ENCODE peak calls at places on chromosome 11, in five cellular contexts. One of them, this sample, is unnamed.
A peak's percentile ranks its signal among the peaks of the same experiment; 100 is the strongest.

GRCh38 chr11:63553759-63554158 is 9.4 kb downstream of the PLAAT2 start:
- DNase-seq in psoas muscle: no peak
- DNase-seq in mammary epithelial cell: no peak
- DNase-seq in tibial nerve: no peak
- DNase-seq in H1: no peak
- DNase-seq in this sample: peak; percentile 35

GRCh38 chr11:45252134-45252856 is 33.8 kb downstream of the SYT13 start:
- DNase-seq in psoas muscle: peak; percentile 45
- DNase-seq in mammary epithelial cell: no peak
- DNase-seq in tibial nerve: no peak
- DNase-seq in H1: peak; percentile 96
- DNase-seq in this sample: peak; percentile 52

GRCh38 chr11:40179541-40179940 is 1279.9 kb downstream of the LRRC4C start:
- DNase-seq in H1: no peak
- DNase-seq in psoas muscle: no peak
- DNase-seq in tibial nerve: no peak
- DNase-seq in mammary epithelial cell: no peak
- DNase-seq in this sample: no peak

GRCh38 chr11:72114570-72114969 is 2.1 kb upstream of the ANAPC15 start:
- DNase-seq in H1: no peak
- DNase-seq in psoas muscle: no peak
- DNase-seq in mammary epithelial cell: peak; percentile 66
- DNase-seq in tibial nerve: no peak
- DNase-seq in this sample: no peak

GRCh38 chr11:70087446-70088167 is 9.5 kb downstream of the ANO1 start:
- DNase-seq in H1: peak; percentile 75
- DNase-seq in mammary epithelial cell: no peak
- DNase-seq in psoas muscle: no peak
- DNase-seq in tibial nerve: no peak
- DNase-seq in this sample: no peak

GRCh38 chr11:59918494-59918893 is 19.7 kb upstream of the OOSP1 start:
- DNase-seq in mammary epithelial cell: peak; percentile 74
- DNase-seq in psoas muscle: no peak
- DNase-seq in H1: no peak
- DNase-seq in tibial nerve: no peak
- DNase-seq in this sample: no peak

GRCh38 chr11:4433852-4434251 is 15.2 kb upstream of the OR52K2 start:
- DNase-seq in mammary epithelial cell: no peak
- DNase-seq in H1: no peak
- DNase-seq in tibial nerve: no peak
- DNase-seq in psoas muscle: no peak
- DNase-seq in this sample: no peak

GRCh38 chr11:120124355-120124754 is 13.6 kb downstream of the TRIM29 start:
- DNase-seq in psoas muscle: no peak
- DNase-seq in mammary epithelial cell: no peak
- DNase-seq in tibial nerve: no peak
- DNase-seq in H1: no peak
- DNase-seq in this sample: no peak

GRCh38 chr11:130882138-130882551 is 34.1 kb downstream of the SNX19 start:
- DNase-seq in psoas muscle: no peak
- DNase-seq in H1: no peak
- DNase-seq in tibial nerve: no peak
- DNase-seq in mammary epithelial cell: no peak
- DNase-seq in this sample: no peak

DNA sequence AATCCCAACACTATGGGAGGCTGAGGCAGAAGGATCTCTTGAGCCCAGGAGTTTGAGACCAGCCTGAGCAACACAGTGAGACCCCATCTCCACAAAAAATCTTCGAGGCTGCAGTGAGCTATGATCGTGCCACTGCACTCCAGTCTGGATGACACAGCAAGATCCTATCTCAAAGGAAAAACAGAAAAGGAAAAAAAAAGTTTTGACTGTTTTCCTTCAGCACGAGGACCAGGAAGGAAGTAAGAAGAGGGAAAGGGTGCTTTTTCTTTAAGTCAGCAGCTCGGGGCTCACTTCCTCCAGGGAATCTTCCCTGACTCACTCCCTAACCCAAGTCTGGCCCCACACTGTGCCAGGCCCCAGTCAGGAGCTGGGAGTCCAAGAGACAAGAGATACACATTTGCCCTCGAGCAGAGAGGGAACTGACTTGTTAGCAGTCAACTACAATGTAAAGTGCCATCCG is 14.2 kb downstream of the ARRB1 start:
- DNase-seq in tibial nerve: no peak
- DNase-seq in mammary epithelial cell: peak; percentile 48
- DNase-seq in H1: no peak
- DNase-seq in psoas muscle: peak; percentile 48
- DNase-seq in this sample: no peak
- H3K4me1 ChIP-seq in tibial nerve: peaks cover 58% of the 10 kb centered on the region
- H3K4me1 ChIP-seq in mammary epithelial cell: peaks cover 27% of the 10 kb centered on the region
- H3K4me1 ChIP-seq in H1: peaks cover 6% of the 10 kb centered on the region
- H3K4me1 ChIP-seq in psoas muscle: peaks cover 15% of the 10 kb centered on the region
- H3K4me1 ChIP-seq in this sample: no peaks in the 10 kb centered on the region

DNA sequence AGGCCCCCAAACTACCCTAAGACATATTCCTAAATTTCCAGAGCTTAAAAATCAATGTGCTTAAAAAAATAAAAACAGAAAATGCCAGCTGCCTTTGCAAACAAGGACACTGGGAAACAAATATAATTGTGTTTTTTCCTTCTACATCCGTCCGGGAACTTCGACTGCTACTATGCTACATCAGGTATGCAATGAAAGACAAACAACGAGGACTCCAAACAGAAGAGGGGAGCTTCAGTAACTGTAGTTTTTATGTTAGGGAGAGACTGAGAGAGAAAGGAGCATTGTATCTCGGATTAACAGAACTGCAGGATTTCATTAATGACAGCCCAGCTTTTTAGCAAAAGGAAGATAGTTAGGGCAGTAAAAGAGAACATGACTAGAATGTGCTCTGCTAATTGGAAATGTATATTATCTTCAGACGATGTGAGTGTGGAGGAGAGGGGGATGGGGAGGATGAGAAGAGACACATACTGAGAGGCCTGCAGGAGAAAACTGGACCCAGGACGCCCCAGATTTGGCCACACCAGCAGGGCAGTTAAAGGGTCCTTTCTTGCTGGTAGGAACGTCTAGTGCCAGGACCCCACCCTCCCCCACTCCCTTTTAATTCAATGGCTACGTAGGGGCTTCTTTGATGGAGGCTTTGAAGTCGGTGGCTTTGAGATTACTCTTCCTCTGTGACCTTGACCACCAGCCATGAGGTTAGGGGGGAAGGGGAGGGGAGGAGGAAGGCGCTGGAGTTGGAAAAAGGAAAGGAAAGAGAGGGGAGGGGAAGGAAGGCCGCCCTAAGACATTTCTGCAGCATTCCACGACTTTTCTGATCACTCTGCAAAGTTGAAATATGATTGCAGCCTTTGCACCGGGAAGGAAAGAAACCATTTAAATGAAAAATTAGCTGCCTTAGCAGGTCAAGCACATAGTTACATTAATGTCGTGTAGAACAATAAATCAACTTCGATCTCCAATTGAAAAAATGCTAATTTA is 187.1 kb downstream of the BLID start:
- DNase-seq in H1: peak; percentile 48
- DNase-seq in tibial nerve: no peak
- DNase-seq in psoas muscle: no peak
- DNase-seq in mammary epithelial cell: no peak
- DNase-seq in this sample: no peak
- H3K4me3 ChIP-seq in H1: peak overlapping the region; percentile 24
- H3K4me3 ChIP-seq in tibial nerve: peak overlapping the region; percentile 31
- H3K4me3 ChIP-seq in psoas muscle: peak overlapping the region; percentile 56
- H3K4me3 ChIP-seq in mammary epithelial cell: no peak overlapping the region
- H3K4me3 ChIP-seq in this sample: no peak overlapping the region

GRCh38 chr11:76630600-76630999 is 39.9 kb downstream of the LRRC32 start:
- DNase-seq in mammary epithelial cell: no peak
- DNase-seq in tibial nerve: no peak
- DNase-seq in H1: no peak
- DNase-seq in psoas muscle: no peak
- DNase-seq in this sample: no peak

GRCh38 chr11:76629853-76630599 is 40.5 kb downstream of the LRRC32 start:
- DNase-seq in mammary epithelial cell: no peak
- DNase-seq in psoas muscle: peak; percentile 63
- DNase-seq in tibial nerve: peak; percentile 68
- DNase-seq in H1: no peak
- DNase-seq in this sample: no peak

GRCh38 chr11:76632492-76632891 is 38.1 kb downstream of the LRRC32 start:
- DNase-seq in psoas muscle: no peak
- DNase-seq in tibial nerve: no peak
- DNase-seq in mammary epithelial cell: no peak
- DNase-seq in H1: no peak
- DNase-seq in this sample: no peak

GRCh38 chr11:76629133-76629852 is 41.3 kb downstream of the LRRC32 start:
- DNase-seq in mammary epithelial cell: no peak
- DNase-seq in tibial nerve: peak; percentile 74
- DNase-seq in H1: no peak
- DNase-seq in psoas muscle: peak; percentile 34
- DNase-seq in this sample: no peak

DNA sequence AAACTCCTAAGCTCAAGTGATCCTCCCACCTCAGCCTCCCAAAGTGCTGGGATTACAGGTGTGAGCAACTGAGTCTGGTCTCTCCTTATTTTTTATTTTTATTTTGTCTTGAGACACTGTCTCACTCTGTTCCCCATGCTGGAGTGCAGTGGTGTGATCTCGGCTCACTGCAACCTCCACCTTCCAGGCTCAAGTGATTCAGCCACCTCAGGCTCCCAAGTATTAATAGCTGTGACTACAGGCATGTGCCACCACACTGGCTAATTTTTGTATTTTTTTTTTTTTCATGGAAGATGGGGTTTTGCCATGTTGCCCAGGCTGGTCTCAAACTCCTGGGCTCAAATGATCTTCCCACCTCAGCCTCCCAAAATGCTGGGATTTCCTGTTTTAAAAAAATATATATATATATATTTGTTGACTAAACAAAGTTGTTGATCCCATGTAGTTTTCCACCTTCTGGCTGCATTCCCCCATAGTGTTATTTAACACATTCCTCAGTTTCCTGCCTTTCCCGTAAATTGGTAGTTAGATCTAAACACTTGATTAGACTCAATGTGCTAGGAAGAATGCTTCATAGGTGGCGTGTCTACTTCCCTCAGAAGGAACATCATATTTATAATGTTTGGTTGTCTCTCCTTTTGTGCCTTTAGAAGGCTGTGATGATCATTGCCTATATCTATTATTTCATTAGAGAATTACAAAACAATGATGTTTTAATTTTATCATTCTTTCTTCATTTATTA is 38.8 kb downstream of the LRRC32 start:
- DNase-seq in tibial nerve: no peak
- DNase-seq in mammary epithelial cell: no peak
- DNase-seq in psoas muscle: no peak
- DNase-seq in H1: no peak
- DNase-seq in this sample: no peak
- H3K4me1 ChIP-seq in tibial nerve: peaks cover 10% of the 10 kb centered on the region
- H3K4me1 ChIP-seq in mammary epithelial cell: no peaks in the 10 kb centered on the region
- H3K4me1 ChIP-seq in psoas muscle: no peaks in the 10 kb centered on the region
- H3K4me1 ChIP-seq in H1: no peaks in the 10 kb centered on the region
- H3K4me1 ChIP-seq in this sample: peaks cover 6% of the 10 kb centered on the region

GRCh38 chr11:35980646-35981402 is 37.0 kb downstream of the LDLRAD3 start:
- DNase-seq in H1: no peak
- DNase-seq in mammary epithelial cell: no peak
- DNase-seq in tibial nerve: no peak
- DNase-seq in psoas muscle: no peak
- DNase-seq in this sample: no peak
- H3K4me3 ChIP-seq in H1: no peak overlapping the region
- H3K4me3 ChIP-seq in mammary epithelial cell: no peak overlapping the region
- H3K4me3 ChIP-seq in tibial nerve: no peak overlapping the region
- H3K4me3 ChIP-seq in psoas muscle: no peak overlapping the region
- H3K4me3 ChIP-seq in this sample: no peak overlapping the region

DNA sequence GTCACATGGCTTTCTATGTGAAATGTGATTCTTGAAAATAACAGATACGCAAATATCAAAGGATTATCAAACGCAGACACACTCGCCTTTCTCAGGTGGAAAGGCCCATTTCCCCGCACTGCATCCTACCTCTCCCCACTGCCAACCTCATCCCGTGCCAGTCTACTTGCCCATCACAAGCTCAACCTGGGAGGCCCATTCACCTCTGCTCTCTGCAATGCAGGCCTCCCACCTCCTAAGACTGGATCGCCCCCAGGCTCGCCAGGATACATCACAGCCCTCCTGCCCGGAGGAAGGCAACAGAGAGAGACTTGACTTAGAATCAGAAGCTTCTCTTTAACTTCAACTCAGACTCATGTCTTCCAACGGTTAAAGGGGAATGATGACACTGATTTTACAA is 33.3 kb downstream of the NFRKB start:
- DNase-seq in tibial nerve: no peak
- DNase-seq in mammary epithelial cell: no peak
- DNase-seq in psoas muscle: no peak
- DNase-seq in H1: no peak
- DNase-seq in this sample: no peak
- H3K4me1 ChIP-seq in tibial nerve: peaks cover 6% of the 10 kb centered on the region
- H3K4me1 ChIP-seq in mammary epithelial cell: peaks cover 17% of the 10 kb centered on the region
- H3K4me1 ChIP-seq in psoas muscle: no peaks in the 10 kb centered on the region
- H3K4me1 ChIP-seq in H1: peaks cover 5% of the 10 kb centered on the region
- H3K4me1 ChIP-seq in this sample: peaks cover 28% of the 10 kb centered on the region

GRCh38 chr11:14905104-14906033 is 13.3 kb upstream of the CYP2R1 start:
- DNase-seq in mammary epithelial cell: no peak
- DNase-seq in H1: peak; percentile 79
- DNase-seq in psoas muscle: peak; percentile 25
- DNase-seq in tibial nerve: peak; percentile 30
- DNase-seq in this sample: no peak
- H3K4me3 ChIP-seq in mammary epithelial cell: peak overlapping the region; percentile 22
- H3K4me3 ChIP-seq in H1: peak overlapping the region; percentile 94
- H3K4me3 ChIP-seq in psoas muscle: peak overlapping the region; percentile 61
- H3K4me3 ChIP-seq in tibial nerve: peak overlapping the region; percentile 55
- H3K4me3 ChIP-seq in this sample: no peak overlapping the region

GRCh38 chr11:12411395-12411794 is 34.0 kb downstream of the PARVA start:
- DNase-seq in H1: no peak
- DNase-seq in mammary epithelial cell: no peak
- DNase-seq in tibial nerve: no peak
- DNase-seq in psoas muscle: no peak
- DNase-seq in this sample: no peak
- H3K4me1 ChIP-seq in H1: peaks cover 7% of the 10 kb centered on the region
- H3K4me1 ChIP-seq in mammary epithelial cell: peaks cover 45% of the 10 kb centered on the region
- H3K4me1 ChIP-seq in tibial nerve: peaks cover 71% of the 10 kb centered on the region
- H3K4me1 ChIP-seq in psoas muscle: peaks cover 26% of the 10 kb centered on the region
- H3K4me1 ChIP-seq in this sample: peaks cover 43% of the 10 kb centered on the region

GRCh38 chr11:84833488-84834086 is 793.6 kb downstream of the DLG2 start:
- DNase-seq in mammary epithelial cell: no peak
- DNase-seq in H1: no peak
- DNase-seq in psoas muscle: no peak
- DNase-seq in tibial nerve: no peak
- DNase-seq in this sample: no peak
- H3K4me3 ChIP-seq in mammary epithelial cell: no peak overlapping the region
- H3K4me3 ChIP-seq in H1: no peak overlapping the region
- H3K4me3 ChIP-seq in psoas muscle: no peak overlapping the region
- H3K4me3 ChIP-seq in tibial nerve: no peak overlapping the region
- H3K4me3 ChIP-seq in this sample: no peak overlapping the region

DNA sequence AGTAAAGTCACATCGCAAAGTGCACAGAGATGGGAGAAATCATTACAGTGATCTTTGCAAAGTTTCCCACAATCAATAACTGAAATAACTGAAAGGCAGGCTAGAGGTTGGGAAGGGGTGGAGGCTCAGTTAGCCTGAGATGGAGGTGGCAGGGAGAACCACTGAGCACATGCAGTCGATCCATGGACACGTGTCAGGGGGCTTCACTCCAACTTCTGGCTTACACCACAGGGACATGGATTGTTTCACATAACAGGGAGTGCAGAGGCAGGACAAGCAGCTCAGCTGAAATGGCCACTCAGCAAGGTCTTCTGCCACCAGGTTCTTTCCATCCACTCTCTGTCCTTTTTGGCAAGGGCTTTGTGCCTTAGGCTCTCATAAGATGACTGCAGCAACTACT is 35.1 kb upstream of the MICAL2 start:
- DNase-seq in psoas muscle: no peak
- DNase-seq in mammary epithelial cell: no peak
- DNase-seq in H1: no peak
- DNase-seq in tibial nerve: no peak
- DNase-seq in this sample: no peak
- H3K4me1 ChIP-seq in psoas muscle: peaks cover 29% of the 10 kb centered on the region
- H3K4me1 ChIP-seq in mammary epithelial cell: peaks cover 40% of the 10 kb centered on the region
- H3K4me1 ChIP-seq in H1: no peaks in the 10 kb centered on the region
- H3K4me1 ChIP-seq in tibial nerve: no peaks in the 10 kb centered on the region
- H3K4me1 ChIP-seq in this sample: peaks cover 54% of the 10 kb centered on the region